ENCODE peak calls at places on chromosomes 1 and 21, in nine cellular contexts. G is GM12878, M is breast epithelium, F is left ventricle myocardium inferior, S is fibroblast of the aortic adventitia, K is astrocyte of the spinal cord, O is mucosa of descending colon, E is esophagus squamous epithelium, R is body of pancreas. W is an unnamed sample.
A peak's percentile ranks its signal among the peaks of the same experiment; 100 is the strongest.

GRCh38 chr1:39288735-39289465 is 84.4 kb downstream of the MACF1 start:
- DNase-seq in K (peak; percentile 35), R (no peak), O (no peak), S (peak; percentile 29), E (no peak), F (no peak), M (no peak), G (no peak), W (peak; percentile 47)

GRCh38 chr21:41627428-41627827 is 119.5 kb upstream of the TMPRSS2 start:
- DNase-seq in O (no peak), M (no peak), F (no peak), R (no peak), K (no peak), E (no peak), S (peak; percentile 75), G (no peak), W (peak; percentile 82)

GRCh38 chr1:62746086-62746808 is 37.7 kb upstream of the ATG4C start:
- DNase-seq in F (no peak), M (no peak), S (peak; percentile 80), R (no peak), K (peak; percentile 67), G (no peak), O (no peak), E (no peak), W (peak; percentile 58)

GRCh38 chr1:209884665-209885117 is 53.3 kb upstream of the SYT14 start:
- DNase-seq in K (peak; percentile 99), G (peak; percentile 11), O (peak; percentile 53), S (peak; percentile 99), M (no peak), R (peak; percentile 58), F (no peak), E (no peak), W (peak; percentile 99)

GRCh38 chr21:37878946-37879660 is 37.2 kb downstream of the KCNJ6 start:
- DNase-seq in K (peak; percentile 79), M (no peak), G (no peak), S (peak; percentile 49), R (no peak), E (no peak), O (no peak), F (no peak), W (peak; percentile 99)

GRCh38 chr1:208256556-208256955 is 12.4 kb upstream of the PLXNA2 start:
- DNase-seq in K (no peak), F (no peak), E (no peak), S (no peak), R (no peak), M (no peak), O (no peak), G (no peak), W (no peak)

GRCh38 chr1:175373786-175374623 is 181.4 kb upstream of the KIAA0040 start:
- DNase-seq in G (no peak), R (peak; percentile 50), M (no peak), K (peak; percentile 9), S (no peak), O (no peak), F (no peak), E (no peak), W (no peak)

GRCh38 chr21:33373451-33373850 is 29.8 kb upstream of the IFNGR2 start:
- DNase-seq in K (no peak), R (no peak), O (no peak), M (no peak), F (no peak), E (no peak), S (no peak), G (no peak), W (peak; percentile 67)

GRCh38 chr1:20654104-20654690 is 7.0 kb downstream of the DDOST start:
- DNase-seq in O (no peak), K (peak; percentile 4), E (no peak), R (no peak), S (peak; percentile 37), G (no peak), F (peak; percentile 43), M (no peak), W (no peak)

GRCh38 chr1:88698140-88698539 is 14.1 kb downstream of the PKN2 start:
- DNase-seq in E (no peak), R (no peak), S (peak; percentile 13), K (no peak), O (no peak), M (no peak), F (no peak), G (no peak), W (no peak)

GRCh38 chr1:11721301-11721700 is 14.6 kb upstream of the AGTRAP start:
- DNase-seq in E (no peak), M (no peak), S (no peak), G (no peak), R (no peak), K (no peak), F (no peak), O (no peak), W (no peak)

GRCh38 chr1:11720523-11720922 is 15.4 kb upstream of the AGTRAP start:
- DNase-seq in G (no peak), F (no peak), K (no peak), R (no peak), M (no peak), S (no peak), O (no peak), E (no peak), W (no peak)

GRCh38 chr1:11719313-11720032 is 16.5 kb upstream of the AGTRAP start:
- DNase-seq in F (peak; percentile 84), M (peak; percentile 81), G (no peak), R (peak; percentile 84), S (peak; percentile 77), K (peak; percentile 60), O (peak; percentile 87), E (peak; percentile 37), W (peak; percentile 62)

GRCh38 chr1:11714831-11715574 is 20.9 kb upstream of the AGTRAP start:
- DNase-seq in O (no peak), S (peak; percentile 13), E (no peak), G (no peak), R (no peak), K (no peak), M (no peak), F (no peak), W (no peak)

GRCh38 chr1:11720033-11720376 is 15.9 kb upstream of the AGTRAP start:
- DNase-seq in M (no peak), S (no peak), R (no peak), K (no peak), O (no peak), F (no peak), E (no peak), G (no peak), W (no peak)
- H3K4me3 ChIP-seq in M (no peak overlapping the region), S (no peak overlapping the region), R (no peak overlapping the region), K (no peak overlapping the region), O (no peak overlapping the region), F (peak overlapping the region; percentile 54), E (no peak overlapping the region), G (no peak overlapping the region), W (no peak overlapping the region)

GRCh38 chr1:195608883-195609282 is 999.4 kb downstream of the KCNT2 start:
- DNase-seq in R (no peak), M (no peak), E (no peak), G (no peak), K (no peak), S (no peak), F (no peak), O (no peak), W (no peak)
- TF ChIP-seq CTCF in R (no peak), M (no peak), E (no peak), G (no peak), K (no peak), S (peak; percentile 19), F (no peak), O (no peak), W (peak; percentile 46)

GRCh38 chr1:185207980-185208602 is 51.1 kb downstream of the SWT1 start:
- DNase-seq in G (no peak), K (no peak), F (no peak), M (no peak), O (no peak), R (no peak), E (no peak), S (no peak), W (peak; percentile 49)

GRCh38 chr1:185213086-185213485 is 56.1 kb downstream of the SWT1 start:
- DNase-seq in G (no peak), F (no peak), K (peak; percentile 4), M (no peak), E (no peak), R (no peak), O (no peak), S (peak; percentile 6), W (no peak)

GRCh38 chr1:185207178-185207577 is 50.2 kb downstream of the SWT1 start:
- DNase-seq in S (no peak), E (no peak), O (no peak), F (no peak), G (no peak), M (no peak), K (no peak), R (no peak), W (no peak)

GRCh38 chr1:185208626-185209170 is 51.7 kb downstream of the SWT1 start:
- DNase-seq in R (no peak), S (peak; percentile 49), E (no peak), K (peak; percentile 1), O (no peak), F (no peak), G (no peak), M (no peak), W (peak; percentile 2)
- H3K4me3 ChIP-seq in R (no peak overlapping the region), S (no peak overlapping the region), E (no peak overlapping the region), K (no peak overlapping the region), O (no peak overlapping the region), F (no peak overlapping the region), G (no peak overlapping the region), M (no peak overlapping the region), W (no peak overlapping the region)

GRCh38 chr1:75908717-75909152 is 23.5 kb downstream of the ASB17 start:
- DNase-seq in K (peak; percentile 39), S (peak; percentile 45), E (no peak), R (no peak), O (no peak), G (peak; percentile 7), F (no peak), M (no peak), W (peak; percentile 62)
- TF ChIP-seq CTCF in K (peak; percentile 52), S (peak; percentile 57), E (no peak), R (no peak), O (no peak), G (peak; percentile 45), F (no peak), M (no peak), W (peak; percentile 64)

GRCh38 chr1:68174173-68175113 is 57.9 kb downstream of the WLS start:
- DNase-seq in R (peak; percentile 83), E (peak; percentile 1), F (no peak), O (no peak), K (peak; percentile 97), S (peak; percentile 98), M (no peak), G (no peak), W (peak; percentile 96)
- H3K4me3 ChIP-seq in R (no peak overlapping the region), E (no peak overlapping the region), F (peak overlapping the region; percentile 46), O (no peak overlapping the region), K (no peak overlapping the region), S (peak overlapping the region; percentile 29), M (no peak overlapping the region), G (no peak overlapping the region), W (no peak overlapping the region)

DNA sequence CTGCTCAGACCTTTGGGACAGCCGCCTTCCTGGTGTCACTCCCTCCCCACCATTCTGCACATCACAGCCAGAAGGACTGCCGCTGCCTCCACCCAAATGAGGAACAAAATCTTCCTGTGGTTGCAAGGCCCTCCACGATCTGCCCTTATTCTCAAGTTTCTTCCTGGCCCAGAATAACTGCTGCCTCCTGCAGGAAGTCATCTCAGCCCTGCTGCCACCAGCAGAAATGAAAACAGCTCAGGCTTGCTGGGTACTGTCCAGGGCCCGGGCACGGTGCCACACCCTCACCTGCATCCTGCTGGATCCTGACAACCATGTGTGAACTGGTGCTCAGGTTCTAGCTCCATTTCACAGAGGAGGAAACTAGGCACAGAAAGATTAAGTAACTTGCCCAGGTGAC is 2.8 kb downstream of the CLDN19 start:
- DNase-seq in F (no peak), R (peak; percentile 79), G (peak; percentile 25), O (peak; percentile 72), M (peak; percentile 73), K (no peak), S (no peak), E (no peak), W (peak; percentile 58)
- TF ChIP-seq CTCF in F (no peak), R (peak; percentile 11), G (peak; percentile 15), O (no peak), M (no peak), K (peak; percentile 27), S (no peak), E (no peak), W (peak; percentile 36)

W was measured in epithelial cell of esophagus.